ENCODE peak calls at places on chromosome 10, in eight cellular contexts. One of them, this sample, is unnamed.

GRCh38 chr10:5971315-5971832 is 6.0 kb downstream of the IL15RA start:
- DNase-seq in lower lobe of right lung: peak
- DNase-seq in CD4-positive, alpha-beta memory T cell: no peak
- DNase-seq in neural crest cell: no peak
- DNase-seq in HCEC 1CT: no peak
- DNase-seq in SHP77 treated with DMSO at 0.1 percent for 48 hours: no peak
- DNase-seq in T-helper 9 cell: no peak
- DNase-seq in stimulated activated CD4-positive, alpha-beta T cell treated with anti-CD3 and anti-CD28 coated beads, Interleukin-1b, Interleukin-23, amount 100 ng/mL, for 1 hour: no peak
- DNase-seq in this sample: no peak

GRCh38 chr10:101817542-101818118 is 614 bp downstream of the OGA start:
- DNase-seq in SHP77 treated with DMSO at 0.1 percent for 48 hours: no peak
- DNase-seq in HCEC 1CT: peak
- DNase-seq in CD4-positive, alpha-beta memory T cell: no peak
- DNase-seq in stimulated activated CD4-positive, alpha-beta T cell treated with anti-CD3 and anti-CD28 coated beads, Interleukin-1b, Interleukin-23, amount 100 ng/mL, for 1 hour: no peak
- DNase-seq in neural crest cell: no peak
- DNase-seq in lower lobe of right lung: peak
- DNase-seq in T-helper 9 cell: peak
- DNase-seq in this sample: no peak

GRCh38 chr10:48404646-48405045 is 98.2 kb downstream of the MAPK8 start:
- DNase-seq in stimulated activated CD4-positive, alpha-beta T cell treated with anti-CD3 and anti-CD28 coated beads, Interleukin-1b, Interleukin-23, amount 100 ng/mL, for 1 hour: no peak
- DNase-seq in T-helper 9 cell: no peak
- DNase-seq in neural crest cell: no peak
- DNase-seq in HCEC 1CT: peak
- DNase-seq in CD4-positive, alpha-beta memory T cell: no peak
- DNase-seq in lower lobe of right lung: no peak
- DNase-seq in SHP77 treated with DMSO at 0.1 percent for 48 hours: no peak
- DNase-seq in this sample: no peak

GRCh38 chr10:34722404-34722803 is 92.7 kb downstream of the PARD3 start:
- DNase-seq in stimulated activated CD4-positive, alpha-beta T cell treated with anti-CD3 and anti-CD28 coated beads, Interleukin-1b, Interleukin-23, amount 100 ng/mL, for 1 hour: no peak
- DNase-seq in T-helper 9 cell: no peak
- DNase-seq in CD4-positive, alpha-beta memory T cell: no peak
- DNase-seq in SHP77 treated with DMSO at 0.1 percent for 48 hours: no peak
- DNase-seq in lower lobe of right lung: no peak
- DNase-seq in neural crest cell: no peak
- DNase-seq in HCEC 1CT: no peak
- DNase-seq in this sample: no peak

GRCh38 chr10:62492012-62492869 is 118.1 kb downstream of the ZNF365 start:
- DNase-seq in CD4-positive, alpha-beta memory T cell: peak
- DNase-seq in lower lobe of right lung: no peak
- DNase-seq in neural crest cell: no peak
- DNase-seq in T-helper 9 cell: no peak
- DNase-seq in HCEC 1CT: no peak
- DNase-seq in SHP77 treated with DMSO at 0.1 percent for 48 hours: no peak
- DNase-seq in stimulated activated CD4-positive, alpha-beta T cell treated with anti-CD3 and anti-CD28 coated beads, Interleukin-1b, Interleukin-23, amount 100 ng/mL, for 1 hour: no peak
- DNase-seq in this sample: no peak

GRCh38 chr10:49119746-49120145 is 4.4 kb upstream of the VSTM4 start:
- DNase-seq in SHP77 treated with DMSO at 0.1 percent for 48 hours: no peak
- DNase-seq in T-helper 9 cell: no peak
- DNase-seq in HCEC 1CT: no peak
- DNase-seq in stimulated activated CD4-positive, alpha-beta T cell treated with anti-CD3 and anti-CD28 coated beads, Interleukin-1b, Interleukin-23, amount 100 ng/mL, for 1 hour: no peak
- DNase-seq in CD4-positive, alpha-beta memory T cell: no peak
- DNase-seq in neural crest cell: no peak
- DNase-seq in lower lobe of right lung: no peak
- DNase-seq in this sample: no peak

GRCh38 chr10:100894033-100894432 is 18.7 kb upstream of the SLF2 start:
- DNase-seq in CD4-positive, alpha-beta memory T cell: no peak
- DNase-seq in HCEC 1CT: no peak
- DNase-seq in T-helper 9 cell: no peak
- DNase-seq in SHP77 treated with DMSO at 0.1 percent for 48 hours: no peak
- DNase-seq in lower lobe of right lung: no peak
- DNase-seq in stimulated activated CD4-positive, alpha-beta T cell treated with anti-CD3 and anti-CD28 coated beads, Interleukin-1b, Interleukin-23, amount 100 ng/mL, for 1 hour: no peak
- DNase-seq in neural crest cell: no peak
- DNase-seq in this sample: no peak

GRCh38 chr10:78738861-78739260 is 329.9 kb upstream of the ZMIZ1 start:
- DNase-seq in CD4-positive, alpha-beta memory T cell: no peak
- DNase-seq in SHP77 treated with DMSO at 0.1 percent for 48 hours: no peak
- DNase-seq in T-helper 9 cell: no peak
- DNase-seq in HCEC 1CT: no peak
- DNase-seq in neural crest cell: no peak
- DNase-seq in lower lobe of right lung: no peak
- DNase-seq in stimulated activated CD4-positive, alpha-beta T cell treated with anti-CD3 and anti-CD28 coated beads, Interleukin-1b, Interleukin-23, amount 100 ng/mL, for 1 hour: no peak
- DNase-seq in this sample: no peak

GRCh38 chr10:122499491-122499941 is 38.2 kb downstream of the HTRA1 start:
- DNase-seq in stimulated activated CD4-positive, alpha-beta T cell treated with anti-CD3 and anti-CD28 coated beads, Interleukin-1b, Interleukin-23, amount 100 ng/mL, for 1 hour: no peak
- DNase-seq in neural crest cell: no peak
- DNase-seq in CD4-positive, alpha-beta memory T cell: no peak
- DNase-seq in T-helper 9 cell: no peak
- DNase-seq in lower lobe of right lung: no peak
- DNase-seq in SHP77 treated with DMSO at 0.1 percent for 48 hours: no peak
- DNase-seq in HCEC 1CT: no peak
- DNase-seq in this sample: no peak

GRCh38 chr10:102682441-102682840 is 31.8 kb downstream of the ARL3 start:
- DNase-seq in SHP77 treated with DMSO at 0.1 percent for 48 hours: no peak
- DNase-seq in CD4-positive, alpha-beta memory T cell: no peak
- DNase-seq in HCEC 1CT: no peak
- DNase-seq in stimulated activated CD4-positive, alpha-beta T cell treated with anti-CD3 and anti-CD28 coated beads, Interleukin-1b, Interleukin-23, amount 100 ng/mL, for 1 hour: no peak
- DNase-seq in lower lobe of right lung: peak
- DNase-seq in T-helper 9 cell: no peak
- DNase-seq in neural crest cell: no peak
- DNase-seq in this sample: no peak

GRCh38 chr10:53135213-53135896 is 362.8 kb upstream of the MBL2 start:
- DNase-seq in HCEC 1CT: no peak
- DNase-seq in T-helper 9 cell: no peak
- DNase-seq in CD4-positive, alpha-beta memory T cell: no peak
- DNase-seq in neural crest cell: no peak
- DNase-seq in SHP77 treated with DMSO at 0.1 percent for 48 hours: no peak
- DNase-seq in stimulated activated CD4-positive, alpha-beta T cell treated with anti-CD3 and anti-CD28 coated beads, Interleukin-1b, Interleukin-23, amount 100 ng/mL, for 1 hour: no peak
- DNase-seq in lower lobe of right lung: no peak
- DNase-seq in this sample: no peak

GRCh38 chr10:73998623-73999622 is 1.0 kb downstream of the VCL start:
- DNase-seq in lower lobe of right lung: peak
- DNase-seq in stimulated activated CD4-positive, alpha-beta T cell treated with anti-CD3 and anti-CD28 coated beads, Interleukin-1b, Interleukin-23, amount 100 ng/mL, for 1 hour: no peak
- DNase-seq in HCEC 1CT: peak
- DNase-seq in neural crest cell: peak
- DNase-seq in T-helper 9 cell: peak
- DNase-seq in CD4-positive, alpha-beta memory T cell: no peak
- DNase-seq in SHP77 treated with DMSO at 0.1 percent for 48 hours: no peak
- DNase-seq in this sample: no peak

GRCh38 chr10:126302831-126303230 is 85.4 kb downstream of the ADAM12 start:
- DNase-seq in neural crest cell: no peak
- DNase-seq in HCEC 1CT: peak
- DNase-seq in CD4-positive, alpha-beta memory T cell: no peak
- DNase-seq in stimulated activated CD4-positive, alpha-beta T cell treated with anti-CD3 and anti-CD28 coated beads, Interleukin-1b, Interleukin-23, amount 100 ng/mL, for 1 hour: no peak
- DNase-seq in T-helper 9 cell: no peak
- DNase-seq in lower lobe of right lung: no peak
- DNase-seq in SHP77 treated with DMSO at 0.1 percent for 48 hours: no peak
- DNase-seq in this sample: no peak

GRCh38 chr10:33410096-33410859 is 75.8 kb upstream of the NRP1 start:
- DNase-seq in neural crest cell: no peak
- DNase-seq in HCEC 1CT: peak
- DNase-seq in SHP77 treated with DMSO at 0.1 percent for 48 hours: no peak
- DNase-seq in CD4-positive, alpha-beta memory T cell: no peak
- DNase-seq in stimulated activated CD4-positive, alpha-beta T cell treated with anti-CD3 and anti-CD28 coated beads, Interleukin-1b, Interleukin-23, amount 100 ng/mL, for 1 hour: no peak
- DNase-seq in lower lobe of right lung: no peak
- DNase-seq in T-helper 9 cell: no peak
- DNase-seq in this sample: no peak

GRCh38 chr10:124120410-124121061 is 27.1 kb upstream of the CHST15 start:
- DNase-seq in HCEC 1CT: no peak
- DNase-seq in neural crest cell: no peak
- DNase-seq in lower lobe of right lung: no peak
- DNase-seq in T-helper 9 cell: no peak
- DNase-seq in SHP77 treated with DMSO at 0.1 percent for 48 hours: no peak
- DNase-seq in stimulated activated CD4-positive, alpha-beta T cell treated with anti-CD3 and anti-CD28 coated beads, Interleukin-1b, Interleukin-23, amount 100 ng/mL, for 1 hour: no peak
- DNase-seq in CD4-positive, alpha-beta memory T cell: no peak
- DNase-seq in this sample: no peak

GRCh38 chr10:124657806-124658205 is 86.4 kb downstream of the FAM53B start:
- DNase-seq in SHP77 treated with DMSO at 0.1 percent for 48 hours: no peak
- DNase-seq in stimulated activated CD4-positive, alpha-beta T cell treated with anti-CD3 and anti-CD28 coated beads, Interleukin-1b, Interleukin-23, amount 100 ng/mL, for 1 hour: no peak
- DNase-seq in neural crest cell: no peak
- DNase-seq in CD4-positive, alpha-beta memory T cell: peak
- DNase-seq in HCEC 1CT: no peak
- DNase-seq in lower lobe of right lung: no peak
- DNase-seq in T-helper 9 cell: peak
- DNase-seq in this sample: no peak

GRCh38 chr10:116490028-116490662 is 55.6 kb upstream of the PNLIP start:
- DNase-seq in HCEC 1CT: peak
- DNase-seq in CD4-positive, alpha-beta memory T cell: peak
- DNase-seq in lower lobe of right lung: no peak
- DNase-seq in SHP77 treated with DMSO at 0.1 percent for 48 hours: no peak
- DNase-seq in T-helper 9 cell: no peak
- DNase-seq in neural crest cell: no peak
- DNase-seq in stimulated activated CD4-positive, alpha-beta T cell treated with anti-CD3 and anti-CD28 coated beads, Interleukin-1b, Interleukin-23, amount 100 ng/mL, for 1 hour: no peak
- DNase-seq in this sample: no peak

GRCh38 chr10:32171213-32171612 is 115.0 kb upstream of the KIF5B start:
- DNase-seq in HCEC 1CT: no peak
- DNase-seq in CD4-positive, alpha-beta memory T cell: no peak
- DNase-seq in lower lobe of right lung: no peak
- DNase-seq in SHP77 treated with DMSO at 0.1 percent for 48 hours: no peak
- DNase-seq in T-helper 9 cell: no peak
- DNase-seq in neural crest cell: no peak
- DNase-seq in stimulated activated CD4-positive, alpha-beta T cell treated with anti-CD3 and anti-CD28 coated beads, Interleukin-1b, Interleukin-23, amount 100 ng/mL, for 1 hour: no peak
- DNase-seq in this sample: peak

This sample was measured in NCI-H2029 treated with DMSO at 0.1 percent for 48 hours.